ENCODE peak calls at places on chromosomes 12 and 14, in five cellular contexts. P is K562, G is H1, Q is transverse colon, U is stomach. C is an unnamed sample.
A peak's percentile ranks its signal among the peaks of the same experiment; 100 is the strongest.

GRCh38 chr14:104746071-104746545 is 6.8 kb upstream of the SIVA1 start:
- DNase-seq in P (no peak), G (no peak), Q (no peak), U (no peak), C (no peak)

GRCh38 chr12:62715086-62715786 is 219.7 kb downstream of the PPM1H start:
- DNase-seq in P (no peak), G (no peak), Q (no peak), U (no peak), C (no peak)

GRCh38 chr12:64160021-64160717 is 61.9 kb downstream of the KICS2 start:
- DNase-seq in P (no peak), G (no peak), Q (no peak), U (no peak), C (no peak)

GRCh38 chr14:102255401-102256190 is 49.4 kb downstream of the MOK start:
- DNase-seq in P (peak; percentile 66), G (no peak), Q (no peak), U (no peak), C (peak; percentile 15)

GRCh38 chr14:63542231-63542999 is 762 bp downstream of the PPP2R5E start:
- DNase-seq in P (peak; percentile 35), G (peak; percentile 61), Q (peak; percentile 36), U (no peak), C (peak; percentile 54)

GRCh38 chr14:50342211-50343080 is 30.3 kb downstream of the DMAC2L start:
- DNase-seq in P (peak; percentile 90), G (no peak), Q (peak; percentile 45), U (no peak), C (peak; percentile 57)

GRCh38 chr12:22029991-22030390 is 16.0 kb upstream of the CMAS start:
- DNase-seq in P (no peak), G (no peak), Q (no peak), U (no peak), C (no peak)

GRCh38 chr14:28308727-28309126 is 457.9 kb upstream of the FOXG1 start:
- DNase-seq in P (no peak), G (no peak), Q (no peak), U (no peak), C (no peak)

GRCh38 chr12:113601656-113602263 is 130.1 kb upstream of the LHX5 start:
- DNase-seq in P (peak; percentile 48), G (peak; percentile 79), Q (no peak), U (no peak), C (no peak)

GRCh38 chr14:73500360-73500759 is 9.6 kb downstream of the RIOX1 start:
- DNase-seq in P (no peak), G (no peak), Q (no peak), U (no peak), C (no peak)

GRCh38 chr12:124720019-124720686 is 143.5 kb downstream of the SCARB1 start:
- DNase-seq in P (no peak), G (no peak), Q (no peak), U (no peak), C (peak; percentile 64)

GRCh38 chr12:82019533-82019932 is 260.4 kb upstream of the PPFIA2 start:
- DNase-seq in P (no peak), G (no peak), Q (no peak), U (no peak), C (no peak)

GRCh38 chr12:111819191-111820158 is 22.6 kb upstream of the MAPKAPK5 start:
- DNase-seq in P (no peak), G (no peak), Q (peak; percentile 42), U (no peak), C (no peak)

GRCh38 chr12:31964280-31964679 is 5.1 kb downstream of the RESF1 start:
- DNase-seq in P (no peak), G (no peak), Q (no peak), U (no peak), C (no peak)

GRCh38 chr14:24307575-24308341 is at the start of gene CIDEB:
- DNase-seq in P (peak; percentile 56), G (peak; percentile 86), Q (peak; percentile 86), U (peak; percentile 74), C (no peak)

GRCh38 chr12:25434493-25434892 is 118.6 kb downstream of the LMNTD1 start:
- DNase-seq in P (no peak), G (no peak), Q (no peak), U (no peak), C (no peak)

GRCh38 chr12:98332626-98333025 is 182.8 kb upstream of the TMPO start:
- DNase-seq in P (no peak), G (no peak), Q (no peak), U (no peak), C (no peak)

GRCh38 chr14:22099942-22100763 is 426.5 kb upstream of the OR4E1 start:
- DNase-seq in P (peak; percentile 53), G (peak; percentile 72), Q (peak; percentile 58), U (peak; percentile 58), C (no peak)

GRCh38 chr14:36229262-36229661 is 52.7 kb upstream of the PTCSC3 start:
- DNase-seq in P (no peak), G (no peak), Q (no peak), U (no peak), C (no peak)

GRCh38 chr12:104291867-104292524 is 11.5 kb upstream of the EID3 start:
- DNase-seq in P (no peak), G (no peak), Q (no peak), U (no peak), C (no peak)

GRCh38 chr14:21780429-21781084 is 106.9 kb upstream of the OR4E1 start:
- DNase-seq in P (no peak), G (no peak), Q (no peak), U (no peak), C (no peak)

GRCh38 chr12:27525373-27525772 is 1.4 kb downstream of the PPFIBP1 start:
- DNase-seq in P (no peak), G (no peak), Q (no peak), U (no peak), C (no peak)

GRCh38 chr12:6335451-6336078 is 6.3 kb downstream of the TNFRSF1A start:
- DNase-seq in P (peak; percentile 85), G (peak; percentile 70), Q (peak; percentile 84), U (peak; percentile 81), C (peak; percentile 77)

GRCh38 chr12:121578230-121579189 is 2.3 kb downstream of the KDM2B start:
- DNase-seq in P (no peak), G (peak; percentile 76), Q (peak; percentile 19), U (no peak), C (no peak)

GRCh38 chr12:76895796-76896195 is 17.0 kb upstream of the CSRP2 start:
- DNase-seq in P (no peak), G (no peak), Q (no peak), U (no peak), C (no peak)

GRCh38 chr12:50509009-50509663 is 4.4 kb downstream of the DIP2B start:
- DNase-seq in P (no peak), G (no peak), Q (no peak), U (no peak), C (no peak)

GRCh38 chr12:57193706-57194245 is 22.8 kb upstream of the NXPH4 start:
- DNase-seq in P (no peak), G (no peak), Q (no peak), U (no peak), C (no peak)

GRCh38 chr12:52370906-52371608 is 3.8 kb upstream of the KRT85 start:
- DNase-seq in P (no peak), G (no peak), Q (peak; percentile 29), U (no peak), C (peak; percentile 62)

GRCh38 chr14:93083898-93084297 is 31.8 kb downstream of the ITPK1 start:
- DNase-seq in P (no peak), G (no peak), Q (no peak), U (no peak), C (no peak)

GRCh38 chr14:54728700-54729527 is 162.0 kb downstream of the SAMD4A start:
- DNase-seq in P (peak; percentile 70), G (no peak), Q (no peak), U (no peak), C (no peak)

GRCh38 chr14:71554323-71554722 is 377.9 kb upstream of the RGS6 start:
- DNase-seq in P (no peak), G (no peak), Q (no peak), U (no peak), C (no peak)

GRCh38 chr12:16100206-16100605 is 177.3 kb downstream of the SLC15A5 start:
- DNase-seq in P (no peak), G (no peak), Q (no peak), U (no peak), C (no peak)

GRCh38 chr12:131699434-131699833 is 11.5 kb upstream of the SFSWAP start:
- DNase-seq in P (no peak), G (no peak), Q (no peak), U (no peak), C (no peak)

GRCh38 chr14:98725676-98726075 is 546.3 kb downstream of the BCL11B start:
- DNase-seq in P (no peak), G (no peak), Q (no peak), U (no peak), C (no peak)
- TF ChIP-seq POLR2A in P (no peak), G (no peak), Q (no peak), U (no peak), C (no peak)

DNA sequence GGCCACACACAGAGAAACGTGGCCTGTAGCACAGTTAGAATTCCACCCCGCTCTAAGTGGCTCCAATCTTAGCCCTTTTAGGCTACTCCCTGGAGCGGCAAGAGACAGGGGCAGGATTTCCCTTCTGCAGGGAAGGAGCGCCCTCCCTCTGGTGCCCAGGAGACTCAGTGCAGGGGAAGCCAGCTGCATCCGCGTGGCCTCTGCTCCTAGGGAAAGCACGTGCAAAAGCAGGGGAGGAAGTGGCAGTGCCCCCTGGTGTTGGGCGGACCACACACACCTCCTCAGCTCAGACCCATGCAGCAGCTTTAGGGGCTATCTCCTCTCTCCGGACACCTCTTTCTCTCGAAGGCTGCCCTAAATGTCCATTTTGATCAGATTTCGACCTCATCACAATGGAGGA is 50.0 kb downstream of the SPRING1 start:
- DNase-seq in P (peak; percentile 60), G (peak; percentile 92), Q (peak; percentile 22), U (no peak), C (no peak)
- TF ChIP-seq POLR2AphosphoS5 in P (no peak), G (no peak), Q (no peak), U (no peak), C (no peak)

DNA sequence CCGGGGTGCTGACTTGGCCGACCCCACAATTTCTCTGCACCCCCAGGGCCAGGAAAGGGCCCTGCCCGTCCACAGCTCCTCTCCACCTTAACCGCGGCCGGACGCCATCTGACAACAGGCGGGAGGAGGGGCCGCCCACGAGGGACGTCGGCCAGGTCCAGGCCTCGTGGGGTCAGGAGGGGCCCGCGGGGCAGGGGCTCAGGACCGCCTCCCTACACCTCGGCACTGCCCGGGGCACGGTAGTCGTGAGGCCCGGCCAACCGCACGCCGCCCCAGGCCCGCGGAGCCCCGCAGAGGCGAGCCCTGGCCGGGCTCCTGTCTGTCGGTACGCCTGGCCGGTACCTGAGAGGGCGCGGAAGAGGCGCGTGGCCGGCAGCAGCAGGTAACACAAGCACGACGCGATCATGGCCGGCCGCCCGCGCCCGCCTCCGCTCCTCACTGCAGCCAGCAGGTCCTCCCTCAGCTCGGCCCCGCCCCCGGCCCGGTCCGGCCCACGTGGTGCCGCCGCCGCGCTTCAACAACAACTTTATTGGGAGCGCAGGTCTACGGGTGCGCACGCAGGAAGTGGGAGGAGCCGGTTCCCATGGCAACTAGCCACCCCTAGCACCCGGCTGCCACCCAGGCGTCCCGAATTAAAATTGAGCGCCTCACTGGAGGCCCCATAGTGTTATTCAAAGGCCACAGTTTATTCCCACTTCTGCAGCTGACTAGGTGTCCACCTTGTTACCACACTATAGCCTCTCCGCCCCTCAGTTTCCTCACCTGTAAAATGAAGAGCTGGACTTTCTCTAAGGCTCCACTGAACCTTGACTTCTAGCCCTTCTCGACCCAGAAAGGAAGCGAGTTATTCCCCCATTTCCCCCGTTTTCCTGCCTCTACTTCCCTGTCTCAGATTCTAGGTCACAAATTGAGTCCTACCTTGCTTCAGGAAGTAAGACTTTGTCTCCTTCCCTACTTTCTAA is at the start of gene ANGEL1:
- DNase-seq in P (peak; percentile 94), G (peak; percentile 97), Q (peak; percentile 97), U (peak; percentile 98), C (peak; percentile 97)
- TF ChIP-seq POLR2A in P (peak; percentile 83), G (peak; percentile 76), Q (peak; percentile 89), U (no peak), C (peak; percentile 58)

GRCh38 chr12:2140858-2141519 is 88.2 kb downstream of the CACNA1C start:
- DNase-seq in P (no peak), G (no peak), Q (no peak), U (no peak), C (no peak)
- TF ChIP-seq POLR2AphosphoS5 in P (no peak), G (no peak), Q (no peak), U (no peak), C (no peak)

C was measured in breast epithelium.